ENCODE peak calls at places on chromosomes 7 and 10, in six cellular contexts. One of them, this sample, is unnamed.

GRCh38 chr10:44978213-44978569 is 418 bp downstream of the DEPP1 start:
- DNase-seq in adrenal gland: no peak
- DNase-seq in heart right ventricle: no peak
- DNase-seq in CD8-positive, alpha-beta memory T cell: no peak
- DNase-seq in neuronal stem cell: no peak
- DNase-seq in lower lobe of right lung: no peak
- DNase-seq in this sample: no peak

GRCh38 chr10:32650246-32650655 is 204.3 kb downstream of the CCDC7 start:
- DNase-seq in adrenal gland: no peak
- DNase-seq in neuronal stem cell: no peak
- DNase-seq in heart right ventricle: no peak
- DNase-seq in lower lobe of right lung: no peak
- DNase-seq in CD8-positive, alpha-beta memory T cell: peak
- DNase-seq in this sample: no peak

GRCh38 chr7:17123020-17123419 is 175.4 kb upstream of the AHR start:
- DNase-seq in lower lobe of right lung: no peak
- DNase-seq in CD8-positive, alpha-beta memory T cell: no peak
- DNase-seq in adrenal gland: peak
- DNase-seq in neuronal stem cell: no peak
- DNase-seq in heart right ventricle: no peak
- DNase-seq in this sample: no peak

GRCh38 chr7:155322530-155322929 is 24.9 kb downstream of the INSIG1 start:
- DNase-seq in lower lobe of right lung: no peak
- DNase-seq in neuronal stem cell: no peak
- DNase-seq in adrenal gland: no peak
- DNase-seq in heart right ventricle: no peak
- DNase-seq in CD8-positive, alpha-beta memory T cell: no peak
- DNase-seq in this sample: no peak

GRCh38 chr10:70267161-70267933 is 16.5 kb downstream of the NPFFR1 start:
- DNase-seq in lower lobe of right lung: no peak
- DNase-seq in adrenal gland: peak
- DNase-seq in heart right ventricle: no peak
- DNase-seq in CD8-positive, alpha-beta memory T cell: no peak
- DNase-seq in neuronal stem cell: no peak
- DNase-seq in this sample: no peak

GRCh38 chr7:30920584-30921539 is 9.2 kb downstream of the AQP1 start:
- DNase-seq in neuronal stem cell: no peak
- DNase-seq in heart right ventricle: peak
- DNase-seq in adrenal gland: peak
- DNase-seq in lower lobe of right lung: peak
- DNase-seq in CD8-positive, alpha-beta memory T cell: no peak
- DNase-seq in this sample: no peak

GRCh38 chr10:27744478-27745379 is 890 bp downstream of the MKX start:
- DNase-seq in neuronal stem cell: no peak
- DNase-seq in adrenal gland: peak
- DNase-seq in CD8-positive, alpha-beta memory T cell: peak
- DNase-seq in lower lobe of right lung: peak
- DNase-seq in heart right ventricle: no peak
- DNase-seq in this sample: no peak

GRCh38 chr7:130102588-130102987 is 32.3 kb downstream of the KLHDC10 start:
- DNase-seq in neuronal stem cell: no peak
- DNase-seq in lower lobe of right lung: no peak
- DNase-seq in heart right ventricle: no peak
- DNase-seq in CD8-positive, alpha-beta memory T cell: no peak
- DNase-seq in adrenal gland: no peak
- DNase-seq in this sample: no peak

GRCh38 chr7:48112431-48113165 is 23.5 kb downstream of the UPP1 start:
- DNase-seq in lower lobe of right lung: no peak
- DNase-seq in neuronal stem cell: no peak
- DNase-seq in CD8-positive, alpha-beta memory T cell: no peak
- DNase-seq in heart right ventricle: no peak
- DNase-seq in adrenal gland: no peak
- DNase-seq in this sample: no peak

GRCh38 chr10:71821909-71822763 is 28.9 kb downstream of the PSAP start:
- DNase-seq in adrenal gland: no peak
- DNase-seq in neuronal stem cell: no peak
- DNase-seq in lower lobe of right lung: no peak
- DNase-seq in heart right ventricle: no peak
- DNase-seq in CD8-positive, alpha-beta memory T cell: no peak
- DNase-seq in this sample: no peak

GRCh38 chr7:25839084-25839769 is 312.8 kb upstream of the NFE2L3 start:
- DNase-seq in lower lobe of right lung: no peak
- DNase-seq in adrenal gland: no peak
- DNase-seq in CD8-positive, alpha-beta memory T cell: no peak
- DNase-seq in heart right ventricle: no peak
- DNase-seq in neuronal stem cell: no peak
- DNase-seq in this sample: no peak

GRCh38 chr10:7150349-7150748 is 260.5 kb downstream of the SFMBT2 start:
- DNase-seq in CD8-positive, alpha-beta memory T cell: no peak
- DNase-seq in lower lobe of right lung: no peak
- DNase-seq in neuronal stem cell: no peak
- DNase-seq in adrenal gland: no peak
- DNase-seq in heart right ventricle: no peak
- DNase-seq in this sample: no peak

GRCh38 chr7:30197438-30197837 is 62.7 kb downstream of the MTURN start:
- DNase-seq in lower lobe of right lung: no peak
- DNase-seq in neuronal stem cell: no peak
- DNase-seq in heart right ventricle: no peak
- DNase-seq in adrenal gland: no peak
- DNase-seq in CD8-positive, alpha-beta memory T cell: no peak
- DNase-seq in this sample: no peak

GRCh38 chr10:49612513-49613159 is 1.2 kb upstream of the CHAT start:
- DNase-seq in CD8-positive, alpha-beta memory T cell: no peak
- DNase-seq in lower lobe of right lung: no peak
- DNase-seq in adrenal gland: no peak
- DNase-seq in neuronal stem cell: no peak
- DNase-seq in heart right ventricle: no peak
- DNase-seq in this sample: no peak

GRCh38 chr7:107125475-107125874 is 43.3 kb upstream of the HBP1 start:
- DNase-seq in heart right ventricle: no peak
- DNase-seq in CD8-positive, alpha-beta memory T cell: no peak
- DNase-seq in lower lobe of right lung: no peak
- DNase-seq in adrenal gland: no peak
- DNase-seq in neuronal stem cell: no peak
- DNase-seq in this sample: no peak

GRCh38 chr7:76129366-76129765 is 72.3 kb upstream of the SRRM3 start:
- DNase-seq in adrenal gland: no peak
- DNase-seq in lower lobe of right lung: no peak
- DNase-seq in neuronal stem cell: no peak
- DNase-seq in CD8-positive, alpha-beta memory T cell: no peak
- DNase-seq in heart right ventricle: no peak
- DNase-seq in this sample: no peak

GRCh38 chr7:120363414-120363813 is 90.4 kb downstream of the KCND2 start:
- DNase-seq in lower lobe of right lung: no peak
- DNase-seq in heart right ventricle: no peak
- DNase-seq in adrenal gland: no peak
- DNase-seq in neuronal stem cell: no peak
- DNase-seq in CD8-positive, alpha-beta memory T cell: no peak
- DNase-seq in this sample: no peak

GRCh38 chr7:29987821-29988317 is 1.7 kb downstream of the SCRN1 start:
- DNase-seq in adrenal gland: no peak
- DNase-seq in lower lobe of right lung: no peak
- DNase-seq in CD8-positive, alpha-beta memory T cell: no peak
- DNase-seq in heart right ventricle: no peak
- DNase-seq in neuronal stem cell: peak
- DNase-seq in this sample: no peak

GRCh38 chr10:69710008-69710905 is 80.2 kb downstream of the FAM241B start:
- DNase-seq in heart right ventricle: no peak
- DNase-seq in CD8-positive, alpha-beta memory T cell: no peak
- DNase-seq in neuronal stem cell: no peak
- DNase-seq in lower lobe of right lung: no peak
- DNase-seq in adrenal gland: no peak
- DNase-seq in this sample: no peak

DNA sequence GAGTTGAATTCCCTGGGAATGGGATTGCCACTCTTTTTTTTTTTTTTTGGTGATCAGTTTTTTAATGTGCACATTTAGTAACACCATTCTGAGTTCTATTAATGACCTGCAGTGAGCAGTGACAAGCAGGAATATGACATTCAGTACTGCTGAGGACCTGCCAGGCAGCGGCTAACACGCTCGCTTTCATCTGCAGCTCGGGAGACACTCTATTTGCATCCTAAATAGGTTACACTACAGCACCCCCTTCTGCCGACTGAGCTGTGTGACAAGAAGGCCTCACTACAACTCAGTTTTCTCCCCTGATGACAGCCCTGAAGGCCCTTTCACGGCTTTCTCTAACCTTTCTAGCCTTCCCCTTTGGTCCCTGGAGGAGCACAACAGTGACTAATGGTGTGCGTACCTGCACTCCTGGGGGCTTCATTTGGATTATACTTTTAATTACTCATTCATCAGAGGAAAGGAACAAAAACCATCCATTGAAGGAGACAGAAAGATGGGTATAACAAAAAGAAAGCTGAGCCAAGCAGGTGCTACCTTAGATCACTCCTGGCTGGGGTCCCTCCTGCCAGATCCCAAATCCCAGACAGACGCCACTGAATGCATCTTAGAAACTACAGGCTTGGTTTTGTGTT is 872.4 kb downstream of the LRMDA start:
- DNase-seq in lower lobe of right lung: peak
- DNase-seq in adrenal gland: peak
- DNase-seq in neuronal stem cell: peak
- DNase-seq in heart right ventricle: peak
- DNase-seq in CD8-positive, alpha-beta memory T cell: no peak
- DNase-seq in this sample: peak
- H3K27ac ChIP-seq in lower lobe of right lung: no peak
- H3K27ac ChIP-seq in adrenal gland: no peak
- H3K27ac ChIP-seq in neuronal stem cell: no peak
- H3K27ac ChIP-seq in heart right ventricle: no peak
- H3K27ac ChIP-seq in CD8-positive, alpha-beta memory T cell: no peak
- H3K27ac ChIP-seq in this sample: no peak

GRCh38 chr7:54758702-54759665 is at the start of gene SEC61G:
- DNase-seq in neuronal stem cell: peak
- DNase-seq in lower lobe of right lung: peak
- DNase-seq in CD8-positive, alpha-beta memory T cell: peak
- DNase-seq in adrenal gland: peak
- DNase-seq in heart right ventricle: peak
- DNase-seq in this sample: peak
- H3K27ac ChIP-seq in neuronal stem cell: peak
- H3K27ac ChIP-seq in lower lobe of right lung: peak
- H3K27ac ChIP-seq in CD8-positive, alpha-beta memory T cell: peak
- H3K27ac ChIP-seq in adrenal gland: peak
- H3K27ac ChIP-seq in heart right ventricle: peak
- H3K27ac ChIP-seq in this sample: peak

GRCh38 chr7:151744656-151745055 is 132.3 kb downstream of the PRKAG2 start:
- DNase-seq in CD8-positive, alpha-beta memory T cell: no peak
- DNase-seq in lower lobe of right lung: no peak
- DNase-seq in heart right ventricle: no peak
- DNase-seq in adrenal gland: no peak
- DNase-seq in neuronal stem cell: no peak
- DNase-seq in this sample: no peak

GRCh38 chr7:151743481-151743983 is 133.4 kb downstream of the PRKAG2 start:
- DNase-seq in lower lobe of right lung: no peak
- DNase-seq in heart right ventricle: no peak
- DNase-seq in adrenal gland: no peak
- DNase-seq in neuronal stem cell: no peak
- DNase-seq in CD8-positive, alpha-beta memory T cell: no peak
- DNase-seq in this sample: peak

GRCh38 chr7:151744051-151744580 is 132.8 kb downstream of the PRKAG2 start:
- DNase-seq in neuronal stem cell: no peak
- DNase-seq in lower lobe of right lung: no peak
- DNase-seq in adrenal gland: no peak
- DNase-seq in heart right ventricle: no peak
- DNase-seq in CD8-positive, alpha-beta memory T cell: no peak
- DNase-seq in this sample: no peak

GRCh38 chr7:151745090-151745638 is 131.8 kb downstream of the PRKAG2 start:
- DNase-seq in heart right ventricle: peak
- DNase-seq in adrenal gland: peak
- DNase-seq in neuronal stem cell: no peak
- DNase-seq in CD8-positive, alpha-beta memory T cell: no peak
- DNase-seq in lower lobe of right lung: peak
- DNase-seq in this sample: no peak

DNA sequence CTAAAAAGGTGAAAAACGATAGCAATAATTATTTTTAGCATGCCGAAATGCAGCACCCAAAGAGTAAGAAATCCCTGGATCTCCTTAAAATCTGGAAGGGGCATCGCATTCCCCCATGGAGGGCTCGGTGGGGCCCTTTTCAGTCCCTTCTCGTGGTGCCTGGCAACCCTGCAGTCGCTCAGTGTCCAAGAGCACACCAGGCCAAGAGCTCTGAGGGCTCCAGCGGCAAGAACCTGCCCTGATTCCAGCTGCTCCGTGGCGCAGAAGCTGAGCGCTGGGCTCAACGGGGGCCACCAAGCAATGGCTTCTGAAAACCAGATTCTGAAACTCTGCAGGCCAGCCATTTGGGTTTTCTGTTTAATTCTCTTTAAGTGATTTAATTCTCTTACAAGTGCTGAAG is 131.2 kb downstream of the PRKAG2 start:
- DNase-seq in heart right ventricle: no peak
- DNase-seq in neuronal stem cell: no peak
- DNase-seq in lower lobe of right lung: no peak
- DNase-seq in CD8-positive, alpha-beta memory T cell: no peak
- DNase-seq in adrenal gland: no peak
- DNase-seq in this sample: no peak
- H3K27ac ChIP-seq in heart right ventricle: peak
- H3K27ac ChIP-seq in neuronal stem cell: no peak
- H3K27ac ChIP-seq in lower lobe of right lung: peak
- H3K27ac ChIP-seq in CD8-positive, alpha-beta memory T cell: no peak
- H3K27ac ChIP-seq in adrenal gland: no peak
- H3K27ac ChIP-seq in this sample: no peak

GRCh38 chr10:64089648-64090047 is 568.4 kb downstream of the REEP3 start:
- DNase-seq in adrenal gland: no peak
- DNase-seq in heart right ventricle: no peak
- DNase-seq in neuronal stem cell: no peak
- DNase-seq in lower lobe of right lung: no peak
- DNase-seq in CD8-positive, alpha-beta memory T cell: no peak
- DNase-seq in this sample: no peak
- H3K27ac ChIP-seq in adrenal gland: no peak
- H3K27ac ChIP-seq in heart right ventricle: no peak
- H3K27ac ChIP-seq in neuronal stem cell: no peak
- H3K27ac ChIP-seq in lower lobe of right lung: no peak
- H3K27ac ChIP-seq in CD8-positive, alpha-beta memory T cell: no peak
- H3K27ac ChIP-seq in this sample: no peak

GRCh38 chr10:112376578-112376855 is 2.6 kb downstream of the ACSL5 start:
- DNase-seq in heart right ventricle: no peak
- DNase-seq in lower lobe of right lung: no peak
- DNase-seq in adrenal gland: no peak
- DNase-seq in CD8-positive, alpha-beta memory T cell: no peak
- DNase-seq in neuronal stem cell: no peak
- DNase-seq in this sample: no peak
- H3K27ac ChIP-seq in heart right ventricle: peak
- H3K27ac ChIP-seq in lower lobe of right lung: peak
- H3K27ac ChIP-seq in adrenal gland: no peak
- H3K27ac ChIP-seq in CD8-positive, alpha-beta memory T cell: peak
- H3K27ac ChIP-seq in neuronal stem cell: no peak
- H3K27ac ChIP-seq in this sample: peak

GRCh38 chr10:86815640-86816039 is 59.2 kb downstream of the BMPR1A start:
- DNase-seq in adrenal gland: no peak
- DNase-seq in neuronal stem cell: no peak
- DNase-seq in heart right ventricle: no peak
- DNase-seq in lower lobe of right lung: no peak
- DNase-seq in CD8-positive, alpha-beta memory T cell: no peak
- DNase-seq in this sample: no peak
- H3K27ac ChIP-seq in adrenal gland: peak
- H3K27ac ChIP-seq in neuronal stem cell: no peak
- H3K27ac ChIP-seq in heart right ventricle: no peak
- H3K27ac ChIP-seq in lower lobe of right lung: no peak
- H3K27ac ChIP-seq in CD8-positive, alpha-beta memory T cell: no peak
- H3K27ac ChIP-seq in this sample: no peak

This sample was measured in substantia nigra.